ENCODE peak calls at places on chromosome 21, in five cellular contexts. One of them, this sample, is unnamed. For H3K4me1, the result is how much of the 10 kb centered on the place peaks cover.

GRCh38 chr21:44024257-44024656 is 12.1 kb downstream of the TRAPPC10 start:
- DNase-seq in right atrium auricular region: no peak
- DNase-seq in CD8-positive, alpha-beta memory T cell: no peak
- DNase-seq in lung: no peak
- DNase-seq in PC-9: no peak
- DNase-seq in this sample: no peak

GRCh38 chr21:38905328-38905727 is 99.6 kb downstream of the ETS2 start:
- DNase-seq in lung: no peak
- DNase-seq in PC-9: no peak
- DNase-seq in CD8-positive, alpha-beta memory T cell: no peak
- DNase-seq in right atrium auricular region: no peak
- DNase-seq in this sample: no peak

GRCh38 chr21:28018741-28019669 is 973.7 kb downstream of the LTN1 start:
- DNase-seq in PC-9: peak
- DNase-seq in CD8-positive, alpha-beta memory T cell: no peak
- DNase-seq in right atrium auricular region: no peak
- DNase-seq in lung: no peak
- DNase-seq in this sample: no peak

GRCh38 chr21:35102488-35103407 is 53.6 kb upstream of the RUNX1 start:
- DNase-seq in lung: peak
- DNase-seq in CD8-positive, alpha-beta memory T cell: peak
- DNase-seq in right atrium auricular region: peak
- DNase-seq in PC-9: no peak
- DNase-seq in this sample: no peak

GRCh38 chr21:37886120-37886519 is 30.1 kb downstream of the KCNJ6 start:
- DNase-seq in right atrium auricular region: no peak
- DNase-seq in PC-9: no peak
- DNase-seq in CD8-positive, alpha-beta memory T cell: no peak
- DNase-seq in lung: no peak
- DNase-seq in this sample: no peak

GRCh38 chr21:38148046-38148445 is 108.7 kb upstream of the KCNJ15 start:
- DNase-seq in right atrium auricular region: no peak
- DNase-seq in lung: no peak
- DNase-seq in PC-9: no peak
- DNase-seq in CD8-positive, alpha-beta memory T cell: no peak
- DNase-seq in this sample: no peak

GRCh38 chr21:33380483-33380998 is 22.7 kb upstream of the IFNGR2 start:
- DNase-seq in right atrium auricular region: peak
- DNase-seq in lung: peak
- DNase-seq in CD8-positive, alpha-beta memory T cell: peak
- DNase-seq in PC-9: peak
- DNase-seq in this sample: peak

GRCh38 chr21:18252686-18253085 is 8.1 kb downstream of the CHODL start:
- DNase-seq in CD8-positive, alpha-beta memory T cell: no peak
- DNase-seq in lung: no peak
- DNase-seq in PC-9: no peak
- DNase-seq in right atrium auricular region: no peak
- DNase-seq in this sample: no peak

GRCh38 chr21:32371913-32372314 is 20.9 kb downstream of the URB1 start:
- DNase-seq in right atrium auricular region: no peak
- DNase-seq in lung: no peak
- DNase-seq in CD8-positive, alpha-beta memory T cell: no peak
- DNase-seq in PC-9: peak
- DNase-seq in this sample: peak

GRCh38 chr21:38912789-38913119 is 107.0 kb downstream of the ETS2 start:
- DNase-seq in lung: no peak
- DNase-seq in CD8-positive, alpha-beta memory T cell: no peak
- DNase-seq in PC-9: no peak
- DNase-seq in right atrium auricular region: no peak
- DNase-seq in this sample: peak

GRCh38 chr21:33968082-33968997 is 52.7 kb upstream of the ATP5PO start:
- DNase-seq in PC-9: no peak
- DNase-seq in right atrium auricular region: no peak
- DNase-seq in lung: no peak
- DNase-seq in CD8-positive, alpha-beta memory T cell: no peak
- DNase-seq in this sample: no peak

GRCh38 chr21:34187935-34188334 is 114.6 kb downstream of the MRPS6 start:
- DNase-seq in right atrium auricular region: no peak
- DNase-seq in CD8-positive, alpha-beta memory T cell: no peak
- DNase-seq in PC-9: no peak
- DNase-seq in lung: peak
- DNase-seq in this sample: no peak

GRCh38 chr21:38811257-38811656 is 5.5 kb downstream of the ETS2 start:
- DNase-seq in right atrium auricular region: no peak
- DNase-seq in PC-9: no peak
- DNase-seq in CD8-positive, alpha-beta memory T cell: no peak
- DNase-seq in lung: no peak
- DNase-seq in this sample: peak

GRCh38 chr21:31450971-31451370 is 106.9 kb upstream of the TIAM1 start:
- DNase-seq in right atrium auricular region: no peak
- DNase-seq in PC-9: no peak
- DNase-seq in CD8-positive, alpha-beta memory T cell: no peak
- DNase-seq in lung: no peak
- DNase-seq in this sample: no peak

GRCh38 chr21:38995071-38995669 is 188.1 kb downstream of the PSMG1 start:
- DNase-seq in right atrium auricular region: no peak
- DNase-seq in PC-9: no peak
- DNase-seq in lung: no peak
- DNase-seq in CD8-positive, alpha-beta memory T cell: no peak
- DNase-seq in this sample: no peak

DNA sequence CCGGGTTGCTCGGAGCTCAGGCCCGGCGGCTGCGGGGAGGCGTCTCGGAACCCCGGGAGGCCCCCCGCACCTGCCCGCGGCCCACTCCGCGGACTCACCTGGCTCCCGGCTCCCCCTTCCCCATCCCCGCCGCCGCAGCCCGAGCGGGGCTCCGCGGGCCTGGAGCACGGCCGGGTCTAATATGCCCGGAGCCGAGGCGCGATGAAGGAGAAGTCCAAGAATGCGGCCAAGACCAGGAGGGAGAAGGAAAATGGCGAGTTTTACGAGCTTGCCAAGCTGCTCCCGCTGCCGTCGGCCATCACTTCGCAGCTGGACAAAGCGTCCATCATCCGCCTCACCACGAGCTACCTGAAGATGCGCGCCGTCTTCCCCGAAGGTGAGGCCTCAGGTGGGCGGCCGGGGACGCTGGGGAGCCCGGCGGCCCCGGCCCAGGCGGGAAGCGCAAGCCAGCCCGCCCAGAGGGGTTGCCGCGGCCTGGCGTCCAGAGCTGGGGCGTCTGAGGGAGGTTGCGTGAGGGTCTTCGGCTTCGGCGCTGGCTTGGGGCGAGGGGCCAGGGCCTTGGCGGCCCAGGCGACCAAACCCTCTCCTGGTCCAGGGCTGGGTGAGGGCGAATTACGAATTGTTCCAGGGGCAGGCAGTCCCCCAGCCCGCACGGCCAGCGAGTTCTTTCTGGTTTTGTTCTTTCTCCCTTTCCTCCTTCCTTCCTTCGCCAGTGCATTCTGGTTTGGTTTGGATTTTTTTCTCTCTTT is 805 bp downstream of the SIM2 start:
- DNase-seq in PC-9: no peak
- DNase-seq in lung: no peak
- DNase-seq in right atrium auricular region: no peak
- DNase-seq in CD8-positive, alpha-beta memory T cell: no peak
- DNase-seq in this sample: no peak
- H3K4me3 ChIP-seq in PC-9: peak
- H3K4me3 ChIP-seq in lung: no peak
- H3K4me3 ChIP-seq in right atrium auricular region: peak
- H3K4me3 ChIP-seq in CD8-positive, alpha-beta memory T cell: no peak
- H3K4me3 ChIP-seq in this sample: peak

GRCh38 chr21:29340228-29340627 is 41.5 kb downstream of the BACH1 start:
- DNase-seq in CD8-positive, alpha-beta memory T cell: no peak
- DNase-seq in lung: no peak
- DNase-seq in PC-9: no peak
- DNase-seq in right atrium auricular region: no peak
- DNase-seq in this sample: no peak
- H3K27ac ChIP-seq in CD8-positive, alpha-beta memory T cell: no peak
- H3K27ac ChIP-seq in lung: no peak
- H3K27ac ChIP-seq in PC-9: peak
- H3K27ac ChIP-seq in right atrium auricular region: no peak
- H3K27ac ChIP-seq in this sample: no peak

DNA sequence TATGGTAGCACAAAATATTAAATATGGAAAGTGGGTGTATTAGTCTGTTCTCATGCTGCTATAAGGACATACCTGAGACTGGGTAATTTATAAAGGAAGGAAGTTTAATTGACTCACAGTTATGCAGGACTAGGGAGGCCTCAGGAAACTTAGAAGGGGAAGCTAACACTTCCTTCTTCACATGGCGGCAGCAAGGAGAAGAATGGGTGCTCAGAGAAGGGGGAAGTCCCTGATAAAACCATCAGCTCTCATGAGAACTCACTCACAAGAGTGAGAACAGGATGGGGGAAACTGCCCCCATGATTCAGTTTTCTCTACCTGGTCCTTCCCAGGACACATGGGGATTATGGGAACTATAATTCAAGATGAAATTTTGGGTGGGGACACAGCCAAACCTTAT is 15.8 kb upstream of the BACE2 start:
- DNase-seq in PC-9: no peak
- DNase-seq in CD8-positive, alpha-beta memory T cell: no peak
- DNase-seq in right atrium auricular region: no peak
- DNase-seq in lung: no peak
- DNase-seq in this sample: no peak
- H3K4me1 ChIP-seq in PC-9: under half
- H3K4me1 ChIP-seq in CD8-positive, alpha-beta memory T cell: under half
- H3K4me1 ChIP-seq in right atrium auricular region: under half
- H3K4me1 ChIP-seq in lung: under half
- H3K4me1 ChIP-seq in this sample: under half

DNA sequence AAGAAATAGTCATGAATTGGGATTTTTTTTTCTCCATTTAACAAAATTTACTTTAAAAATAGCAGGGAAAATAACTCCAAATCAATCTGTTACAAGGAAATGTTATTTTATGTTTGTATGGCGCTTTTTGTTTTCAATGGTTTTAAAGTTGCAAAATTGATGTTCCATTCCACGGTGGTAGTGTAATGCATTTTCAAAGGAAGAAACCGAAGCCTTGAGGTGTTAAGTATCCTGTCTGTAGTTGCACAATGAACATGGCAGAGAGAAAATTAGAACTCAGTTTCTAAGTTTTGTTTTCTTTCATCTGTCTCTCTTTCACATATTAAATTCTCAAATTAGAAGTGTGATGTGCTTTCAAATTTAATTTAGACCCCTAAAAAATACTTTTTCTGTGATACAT is 841.8 kb downstream of the USP25 start:
- DNase-seq in PC-9: no peak
- DNase-seq in right atrium auricular region: no peak
- DNase-seq in lung: no peak
- DNase-seq in CD8-positive, alpha-beta memory T cell: no peak
- DNase-seq in this sample: no peak
- H3K4me3 ChIP-seq in PC-9: no peak
- H3K4me3 ChIP-seq in right atrium auricular region: no peak
- H3K4me3 ChIP-seq in lung: no peak
- H3K4me3 ChIP-seq in CD8-positive, alpha-beta memory T cell: no peak
- H3K4me3 ChIP-seq in this sample: no peak

DNA sequence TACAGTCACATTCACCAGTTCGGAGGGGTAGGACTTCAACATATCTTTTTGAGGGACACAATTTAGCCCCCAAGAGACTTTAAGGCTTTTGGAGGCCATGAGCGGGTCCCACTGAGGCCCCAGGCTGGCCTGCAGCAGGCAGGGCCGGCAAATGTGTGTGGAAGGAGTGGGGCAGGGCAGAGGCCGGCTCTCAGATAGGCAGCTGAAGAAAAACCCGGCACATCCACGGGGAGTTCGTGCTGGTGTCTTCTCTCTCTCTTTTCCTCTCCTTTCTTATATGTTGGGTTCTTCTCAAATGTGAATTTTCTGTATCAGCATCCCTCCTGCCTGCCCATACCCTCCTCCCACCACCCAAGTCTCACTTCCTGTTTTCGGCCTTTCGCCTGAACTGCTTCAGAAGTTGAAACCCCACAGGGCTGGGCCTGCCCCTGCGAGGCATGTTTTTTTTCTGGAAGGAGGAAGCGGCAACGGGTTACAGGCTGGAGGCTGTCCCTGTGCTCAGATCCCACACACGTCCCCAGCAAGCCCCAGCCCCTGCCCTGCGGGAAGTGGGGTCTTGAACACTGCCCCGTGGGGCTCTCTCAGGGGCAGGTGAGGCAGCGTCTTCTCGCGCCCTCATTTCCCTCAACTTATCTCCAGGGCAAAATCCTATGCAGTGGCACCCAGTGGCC is 9.8 kb upstream of the UMODL1 start:
- DNase-seq in CD8-positive, alpha-beta memory T cell: no peak
- DNase-seq in PC-9: no peak
- DNase-seq in right atrium auricular region: no peak
- DNase-seq in lung: peak
- DNase-seq in this sample: no peak
- H3K27ac ChIP-seq in CD8-positive, alpha-beta memory T cell: peak
- H3K27ac ChIP-seq in PC-9: no peak
- H3K27ac ChIP-seq in right atrium auricular region: no peak
- H3K27ac ChIP-seq in lung: no peak
- H3K27ac ChIP-seq in this sample: no peak

DNA sequence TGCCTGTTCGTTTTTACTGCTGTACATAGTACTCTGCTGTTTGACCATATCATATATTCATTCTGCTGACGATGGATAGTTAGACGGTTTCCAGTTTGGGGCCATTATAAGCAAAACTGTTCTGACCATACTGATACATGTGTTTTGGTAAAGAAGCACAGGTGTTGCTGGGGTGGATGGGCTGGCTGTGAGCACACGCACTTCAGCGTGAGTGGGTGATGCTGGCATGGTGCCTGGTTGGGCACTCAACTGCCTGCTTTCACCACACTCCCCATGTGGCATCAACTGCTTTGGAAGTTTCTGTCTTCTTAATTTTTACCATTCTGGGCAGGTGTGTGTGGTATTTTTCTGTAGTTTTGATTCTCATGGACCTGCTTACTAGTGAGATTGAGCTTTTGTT is 37.3 kb downstream of the ADARB1 start:
- DNase-seq in lung: no peak
- DNase-seq in right atrium auricular region: no peak
- DNase-seq in CD8-positive, alpha-beta memory T cell: no peak
- DNase-seq in PC-9: no peak
- DNase-seq in this sample: no peak
- H3K4me1 ChIP-seq in lung: under half
- H3K4me1 ChIP-seq in right atrium auricular region: under half
- H3K4me1 ChIP-seq in CD8-positive, alpha-beta memory T cell: under half
- H3K4me1 ChIP-seq in PC-9: under half
- H3K4me1 ChIP-seq in this sample: under half